ENCODE peak calls at places on chromosomes 1 and 21, in five cellular contexts. L is amniotic stem cell; H is activated CD4-positive, alpha-beta T cell treated with anti-CD3 and anti-CD28 coated beads for 36 hours; S is MCF 10A; O is D341Med. P is an unnamed sample.

GRCh38 chr1:48916121-48917069 is 139.7 kb upstream of the BEND5 start:
- DNase-seq in L (peak; percentile 49), S (peak; percentile 70), H (no peak), O (peak; percentile 52), P (no peak)

GRCh38 chr1:227729144-227729880 is 5.8 kb downstream of the JMJD4 start:
- DNase-seq in O (no peak), S (peak; percentile 36), L (no peak), H (no peak), P (no peak)

GRCh38 chr1:54284781-54285563 is 85.0 kb downstream of the MRPL37 start:
- DNase-seq in H (peak; percentile 59), O (no peak), L (no peak), S (no peak), P (no peak)

GRCh38 chr21:44947930-44948331 is 8.1 kb downstream of the SLX9 start:
- DNase-seq in L (no peak), S (peak; percentile 87), O (no peak), H (no peak), P (no peak)

GRCh38 chr1:6602669-6603423 is at the start of gene KLHL21:
- DNase-seq in H (peak; percentile 93), L (peak; percentile 73), S (peak; percentile 82), O (peak; percentile 92), P (peak; percentile 96)

GRCh38 chr1:228094432-228095016 is 8.6 kb downstream of the C1orf35 start:
- DNase-seq in O (peak; percentile 27), L (no peak), S (no peak), H (no peak), P (peak; percentile 24)

GRCh38 chr1:62725255-62725654 is 37.1 kb upstream of the DOCK7 start:
- DNase-seq in L (peak; percentile 52), H (no peak), O (no peak), S (peak; percentile 4), P (no peak)

GRCh38 chr21:45286671-45287437 is 841 bp downstream of the POFUT2 start:
- DNase-seq in H (no peak), O (no peak), L (no peak), S (no peak), P (peak; percentile 63)

GRCh38 chr1:93519196-93519825 is 71.4 kb downstream of the FNBP1L start:
- DNase-seq in O (no peak), S (peak; percentile 45), H (no peak), L (no peak), P (no peak)

GRCh38 chr1:30830537-30830936 is 73.0 kb upstream of the LAPTM5 start:
- DNase-seq in H (no peak), O (no peak), L (no peak), S (no peak), P (no peak)